ENCODE peak calls at places on chromosome 17, in nine cellular contexts. G is GM23248, J is stomach, Z is mesenchymal stem cell, N is lower lobe of right lung, E is thoracic aorta, I is cardiac muscle cell, A is tibial nerve, P is adrenal gland. L is an unnamed sample. For H3K36me3, the result is how much of the 10 kb centered on the place peaks cover.

GRCh38 chr17:44417553-44417952 is 28.1 kb upstream of the ITGA2B start:
- DNase-seq in G (peak), J (no peak), Z (peak), N (no peak), E (no peak), I (no peak), A (no peak), P (no peak), L (peak)

GRCh38 chr17:81290230-81290629 is 4.9 kb downstream of the SLC38A10 start:
- DNase-seq in G (no peak), J (no peak), Z (no peak), N (no peak), E (no peak), I (no peak), A (no peak), P (no peak), L (no peak)

GRCh38 chr17:28478940-28479615 is 5.6 kb downstream of the SLC13A2 start:
- DNase-seq in G (peak), J (no peak), Z (peak), N (no peak), E (no peak), I (no peak), A (no peak), P (no peak), L (no peak)

GRCh38 chr17:19508327-19508867 is 25.3 kb upstream of the SLC47A1 start:
- DNase-seq in G (no peak), J (no peak), Z (no peak), N (no peak), E (no peak), I (no peak), A (no peak), P (peak), L (no peak)

GRCh38 chr17:8300226-8300625 is 5.0 kb upstream of the SLC25A35 start:
- DNase-seq in G (no peak), J (no peak), Z (no peak), N (no peak), E (no peak), I (no peak), A (no peak), P (no peak), L (no peak)

GRCh38 chr17:74579910-74580309 is 12.2 kb downstream of the CD300LD start:
- DNase-seq in G (no peak), J (no peak), Z (no peak), N (no peak), E (no peak), I (no peak), A (no peak), P (no peak), L (no peak)

GRCh38 chr17:35612924-35613521 is 25.9 kb downstream of the AP2B1 start:
- DNase-seq in G (peak), J (peak), Z (peak), N (no peak), E (no peak), I (peak), A (no peak), P (peak), L (no peak)

GRCh38 chr17:77211681-77212080 is 70.9 kb downstream of the SEC14L1 start:
- DNase-seq in G (no peak), J (no peak), Z (no peak), N (no peak), E (no peak), I (no peak), A (no peak), P (no peak), L (peak)

GRCh38 chr17:79534111-79534510 is 76.7 kb downstream of the RBFOX3 start:
- DNase-seq in G (no peak), J (no peak), Z (no peak), N (no peak), E (no peak), I (no peak), A (no peak), P (no peak), L (peak)

GRCh38 chr17:55652825-55653224 is 69.8 kb downstream of the TMEM100 start:
- DNase-seq in G (no peak), J (no peak), Z (no peak), N (no peak), E (no peak), I (no peak), A (no peak), P (no peak), L (no peak)

GRCh38 chr17:77222356-77222755 is 81.6 kb downstream of the SEC14L1 start:
- DNase-seq in G (no peak), J (no peak), Z (peak), N (no peak), E (no peak), I (no peak), A (no peak), P (no peak), L (peak)

GRCh38 chr17:65712383-65713267 is 151.2 kb upstream of the AXIN2 start:
- DNase-seq in G (no peak), J (no peak), Z (no peak), N (no peak), E (no peak), I (no peak), A (no peak), P (no peak), L (no peak)

GRCh38 chr17:40612510-40613244 is 34.9 kb downstream of the SMARCE1 start:
- DNase-seq in G (peak), J (no peak), Z (no peak), N (no peak), E (no peak), I (no peak), A (no peak), P (no peak), L (no peak)

GRCh38 chr17:992933-993332 is 4.0 kb upstream of the TIMM22 start:
- DNase-seq in G (no peak), J (no peak), Z (peak), N (no peak), E (no peak), I (no peak), A (no peak), P (no peak), L (peak)

GRCh38 chr17:78791840-78792709 is 10.0 kb upstream of the CYTH1 start:
- DNase-seq in G (no peak), J (no peak), Z (no peak), N (peak), E (no peak), I (no peak), A (no peak), P (no peak), L (no peak)

GRCh38 chr17:46163316-46163715 is 29.9 kb downstream of the KANSL1 start:
- DNase-seq in G (no peak), J (no peak), Z (no peak), N (no peak), E (no peak), I (no peak), A (no peak), P (no peak), L (no peak)

GRCh38 chr17:29292071-29292991 is 1.6 kb downstream of the NUFIP2 start:
- DNase-seq in G (peak), J (peak), Z (peak), N (peak), E (peak), I (peak), A (peak), P (peak), L (peak)

GRCh38 chr17:79981661-79982101 is 54.0 kb downstream of the TBC1D16 start:
- DNase-seq in G (no peak), J (no peak), Z (no peak), N (peak), E (no peak), I (no peak), A (no peak), P (peak), L (no peak)

GRCh38 chr17:32283745-32284207 is 18.1 kb downstream of the RHBDL3 start:
- DNase-seq in G (peak), J (no peak), Z (peak), N (no peak), E (no peak), I (no peak), A (no peak), P (no peak), L (peak)

GRCh38 chr17:67421869-67422273 is 44.8 kb downstream of the PITPNC1 start:
- DNase-seq in G (peak), J (no peak), Z (peak), N (no peak), E (no peak), I (no peak), A (no peak), P (peak), L (peak)

GRCh38 chr17:60165223-60165622 is 15.4 kb downstream of the CA4 start:
- DNase-seq in G (no peak), J (no peak), Z (no peak), N (no peak), E (no peak), I (no peak), A (no peak), P (no peak), L (no peak)

GRCh38 chr17:14144513-14144912 is 75.2 kb downstream of the COX10 start:
- DNase-seq in G (peak), J (no peak), Z (no peak), N (no peak), E (no peak), I (no peak), A (no peak), P (no peak), L (no peak)

GRCh38 chr17:282912-283882 is 69.4 kb downstream of the RPH3AL start:
- DNase-seq in G (no peak), J (no peak), Z (no peak), N (peak), E (no peak), I (no peak), A (no peak), P (peak), L (peak)

GRCh38 chr17:60173304-60173807 is 23.6 kb downstream of the CA4 start:
- DNase-seq in G (peak), J (no peak), Z (peak), N (no peak), E (no peak), I (no peak), A (no peak), P (no peak), L (peak)

GRCh38 chr17:1241904-1242303 is 28.3 kb upstream of the BHLHA9 start:
- DNase-seq in G (peak), J (no peak), Z (no peak), N (no peak), E (no peak), I (no peak), A (peak), P (peak), L (peak)

GRCh38 chr17:44920565-44920940 is 5.3 kb upstream of the GFAP start:
- DNase-seq in G (no peak), J (no peak), Z (no peak), N (peak), E (no peak), I (no peak), A (no peak), P (no peak), L (peak)

GRCh38 chr17:20273741-20274500 is 193.4 kb downstream of the LGALS9B start:
- DNase-seq in G (no peak), J (no peak), Z (no peak), N (no peak), E (no peak), I (no peak), A (no peak), P (no peak), L (no peak)

GRCh38 chr17:34154916-34155730 is 100.0 kb upstream of the CCL2 start:
- DNase-seq in G (no peak), J (no peak), Z (no peak), N (no peak), E (no peak), I (no peak), A (no peak), P (peak), L (peak)

GRCh38 chr17:78377858-78378224 is 608 bp upstream of the PGS1 start:
- DNase-seq in G (no peak), J (no peak), Z (no peak), N (no peak), E (no peak), I (no peak), A (no peak), P (no peak), L (no peak)

GRCh38 chr17:65514541-65514940 is 46.9 kb downstream of the AXIN2 start:
- DNase-seq in G (peak), J (no peak), Z (no peak), N (no peak), E (no peak), I (no peak), A (no peak), P (no peak), L (no peak)

GRCh38 chr17:7590743-7591142 is 849 bp upstream of the SOX15 start:
- DNase-seq in G (peak), J (no peak), Z (peak), N (no peak), E (no peak), I (no peak), A (no peak), P (peak), L (peak)

GRCh38 chr17:40582328-40582901 is 17.1 kb upstream of the CCR7 start:
- DNase-seq in G (no peak), J (peak), Z (no peak), N (peak), E (no peak), I (no peak), A (no peak), P (peak), L (no peak)

GRCh38 chr17:8629371-8630226 is 926 bp downstream of the MYH10 start:
- DNase-seq in G (peak), J (no peak), Z (peak), N (peak), E (no peak), I (peak), A (no peak), P (peak), L (peak)

GRCh38 chr17:75975757-75976174 is 3.2 kb downstream of the ACOX1 start:
- DNase-seq in G (peak), J (no peak), Z (no peak), N (no peak), E (no peak), I (no peak), A (no peak), P (no peak), L (peak)

GRCh38 chr17:28547623-28548416 is 4.6 kb downstream of the UNC119 start:
- DNase-seq in G (peak), J (peak), Z (peak), N (peak), E (no peak), I (peak), A (peak), P (peak), L (peak)

GRCh38 chr17:17315142-17315821 is 12.1 kb downstream of the NT5M start:
- DNase-seq in G (no peak), J (peak), Z (no peak), N (peak), E (no peak), I (no peak), A (no peak), P (no peak), L (no peak)

GRCh38 chr17:74037320-74037719 is 166.2 kb upstream of the RPL38 start:
- DNase-seq in G (no peak), J (no peak), Z (no peak), N (no peak), E (no peak), I (peak), A (no peak), P (no peak), L (no peak)

DNA sequence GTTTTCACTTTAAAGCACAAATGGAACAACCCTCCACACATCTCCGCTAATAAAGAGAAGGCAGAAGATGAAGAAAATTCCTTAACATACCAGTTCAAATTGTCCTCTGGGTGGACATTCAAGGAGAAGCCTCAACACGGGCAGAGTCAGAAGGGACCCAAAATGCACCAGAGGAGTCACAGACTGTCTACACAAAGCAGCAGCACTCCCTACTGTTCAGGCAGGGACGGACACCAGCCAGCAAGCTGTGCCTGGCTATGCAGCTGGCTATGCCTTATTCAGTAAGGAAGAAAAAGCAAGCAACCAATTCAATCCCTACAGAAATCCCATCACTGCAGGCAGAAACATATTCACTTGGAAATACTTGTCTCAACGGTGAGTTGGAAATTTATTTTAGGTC is 8.1 kb downstream of the DNAJC7 start:
- DNase-seq in G (peak), J (no peak), Z (no peak), N (no peak), E (no peak), I (no peak), A (no peak), P (no peak), L (no peak)
- H3K27ac ChIP-seq in G (peak), J (no peak), Z (no peak), N (no peak), E (no peak), I (peak), A (no peak), P (no peak), L (peak)

DNA sequence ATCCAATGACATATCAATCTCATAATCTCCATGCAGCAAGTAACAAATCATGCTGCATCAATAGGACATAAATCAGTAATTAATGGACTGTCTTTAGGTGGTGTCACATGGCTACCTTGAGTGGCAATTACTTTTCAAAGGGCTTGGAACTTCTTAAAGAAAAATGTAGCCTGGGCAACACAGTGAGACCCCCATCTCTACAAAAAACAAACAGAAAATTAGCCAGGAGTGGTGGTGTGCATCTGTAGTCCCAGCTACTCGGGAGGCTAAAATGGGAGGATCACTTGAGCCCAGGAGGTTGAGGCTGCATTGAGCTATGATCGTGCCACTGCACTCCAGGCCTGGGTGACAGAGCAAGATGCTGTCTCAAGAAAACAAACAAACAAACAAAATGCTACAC is 23.6 kb upstream of the ERN1 start:
- DNase-seq in G (no peak), J (no peak), Z (no peak), N (no peak), E (no peak), I (no peak), A (no peak), P (peak), L (no peak)
- H3K36me3 ChIP-seq in G (under half), J (under half), Z (under half), N (under half), E (under half), I (under half), A (under half), P (under half), L (under half)

GRCh38 chr17:71974051-71974450 is 146.8 kb upstream of the SOX9 start:
- DNase-seq in G (no peak), J (no peak), Z (no peak), N (no peak), E (no peak), I (no peak), A (no peak), P (no peak), L (no peak)

GRCh38 chr17:71980171-71980570 is 140.6 kb upstream of the SOX9 start:
- DNase-seq in G (peak), J (no peak), Z (no peak), N (no peak), E (no peak), I (no peak), A (no peak), P (no peak), L (no peak)

GRCh38 chr17:71978435-71978834 is 142.4 kb upstream of the SOX9 start:
- DNase-seq in G (no peak), J (no peak), Z (no peak), N (no peak), E (no peak), I (no peak), A (no peak), P (no peak), L (no peak)

GRCh38 chr17:71975331-71975801 is 145.5 kb upstream of the SOX9 start:
- DNase-seq in G (peak), J (no peak), Z (no peak), N (no peak), E (peak), I (no peak), A (peak), P (peak), L (peak)

GRCh38 chr17:71975998-71976649 is 144.7 kb upstream of the SOX9 start:
- DNase-seq in G (peak), J (peak), Z (peak), N (peak), E (peak), I (no peak), A (peak), P (peak), L (peak)
- H3K27ac ChIP-seq in G (peak), J (no peak), Z (no peak), N (no peak), E (peak), I (no peak), A (no peak), P (no peak), L (peak)

GRCh38 chr17:4839965-4840892 is 7.1 kb downstream of the MINK1 start:
- DNase-seq in G (no peak), J (no peak), Z (peak), N (no peak), E (no peak), I (no peak), A (no peak), P (no peak), L (peak)
- H3K36me3 ChIP-seq in G (under half), J (under half), Z (under half), N (under half), E (under half), I (under half), A (under half), P (under half), L (under half)

DNA sequence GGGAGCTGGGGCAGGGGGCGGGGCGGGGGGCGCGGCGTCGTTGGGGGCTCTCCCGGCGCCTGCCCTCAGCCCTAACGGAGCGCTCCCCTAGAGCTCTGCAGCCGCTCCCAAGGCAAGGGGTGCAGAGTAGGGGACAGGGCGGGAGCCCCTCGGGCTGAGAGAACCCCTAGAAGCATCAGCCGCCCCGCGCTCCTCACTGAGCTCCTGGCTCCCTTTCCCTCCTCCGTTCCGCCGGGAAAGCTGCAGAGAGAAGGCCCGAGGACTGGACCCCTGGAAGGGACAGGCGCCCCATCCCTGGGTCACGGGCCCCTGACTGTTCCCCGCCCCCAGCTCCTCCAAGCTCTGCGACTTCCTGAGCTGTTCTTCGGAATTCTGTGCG is 232 bp upstream of the PLXDC1 start:
- DNase-seq in G (peak), J (no peak), Z (no peak), N (no peak), E (no peak), I (no peak), A (no peak), P (no peak), L (peak)
- H3K27ac ChIP-seq in G (no peak), J (peak), Z (no peak), N (peak), E (no peak), I (no peak), A (peak), P (no peak), L (no peak)

GRCh38 chr17:57629470-57629869 is 115.6 kb downstream of the CCDC182 start:
- DNase-seq in G (peak), J (no peak), Z (no peak), N (no peak), E (no peak), I (no peak), A (no peak), P (no peak), L (peak)

GRCh38 chr17:57625957-57626356 is 119.1 kb downstream of the CCDC182 start:
- DNase-seq in G (no peak), J (no peak), Z (no peak), N (no peak), E (no peak), I (no peak), A (no peak), P (no peak), L (no peak)

GRCh38 chr17:57626520-57627210 is 118.4 kb downstream of the CCDC182 start:
- DNase-seq in G (no peak), J (no peak), Z (no peak), N (no peak), E (no peak), I (no peak), A (no peak), P (no peak), L (peak)

GRCh38 chr17:57628421-57628820 is 116.7 kb downstream of the CCDC182 start:
- DNase-seq in G (no peak), J (no peak), Z (no peak), N (no peak), E (no peak), I (no peak), A (no peak), P (no peak), L (no peak)

DNA sequence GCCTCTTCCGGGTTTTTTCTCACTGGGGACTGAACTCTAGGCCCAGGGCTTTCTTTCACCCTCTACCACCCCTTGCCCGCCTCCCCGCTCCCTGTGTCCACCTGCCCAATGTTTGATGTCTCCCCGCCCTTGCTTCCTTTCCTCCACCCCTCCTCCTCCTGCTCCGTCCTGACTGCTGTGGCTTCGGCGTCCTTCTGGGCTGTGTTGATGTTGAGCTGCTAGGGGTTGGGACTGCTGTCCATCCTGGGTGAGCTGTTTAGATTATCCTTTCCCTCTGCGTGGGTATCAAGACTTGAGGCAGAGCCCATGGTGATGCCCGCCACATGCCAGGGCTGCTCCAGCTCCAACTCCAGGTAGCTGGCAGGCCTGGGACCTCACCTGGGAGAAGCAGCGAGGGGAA is 117.5 kb downstream of the CCDC182 start:
- DNase-seq in G (no peak), J (no peak), Z (no peak), N (no peak), E (no peak), I (no peak), A (no peak), P (no peak), L (no peak)
- H3K36me3 ChIP-seq in G (under half), J (under half), Z (under half), N (under half), E (under half), I (under half), A (under half), P (under half), L (under half)

GRCh38 chr17:15469260-15469659 is 1.8 kb upstream of the CDRT4 start:
- DNase-seq in G (no peak), J (no peak), Z (no peak), N (no peak), E (no peak), I (no peak), A (peak), P (no peak), L (peak)
- H3K27ac ChIP-seq in G (no peak), J (no peak), Z (peak), N (no peak), E (peak), I (no peak), A (no peak), P (no peak), L (no peak)

L was measured in osteoblast.